ENCODE peak calls at places on chromosomes 5 and 9, in eight cellular contexts. K is GM12891; I is stimulated activated CD8-positive, alpha-beta memory T cell treated with anti-CD3 and anti-CD28 coated beads, Interleukin-15, amount 100 ng/mL, for 24 hours; T is A549; O is tibial nerve; H is neural progenitor cell; W is iPS-NIHi11; B is C1 segment of cervical spinal cord. U is an unnamed sample.

GRCh38 chr5:79835220-79835714 is 145.6 kb downstream of the CMYA5 start:
- DNase-seq in K (no peak), I (no peak), T (no peak), O (no peak), H (no peak), W (no peak), B (no peak), U (no peak)

GRCh38 chr9:42852133-42852532 is 668.7 kb downstream of the SPATA31A6 start:
- DNase-seq in K (no peak), I (no peak), T (peak), O (peak), H (peak), W (peak), B (peak), U (peak)

GRCh38 chr9:35732185-35733108 is at the start of the genes CREB3 and TLN1:
- DNase-seq in K (peak), I (peak), T (peak), O (peak), H (peak), W (peak), B (peak), U (peak)

GRCh38 chr9:127200106-127200862 is 64.3 kb upstream of the GARNL3 start:
- DNase-seq in K (no peak), I (no peak), T (no peak), O (no peak), H (no peak), W (no peak), B (no peak), U (no peak)

GRCh38 chr5:170195876-170196275 is 36.9 kb upstream of the C5orf58 start:
- DNase-seq in K (no peak), I (no peak), T (no peak), O (no peak), H (peak), W (peak), B (no peak), U (no peak)

GRCh38 chr5:125530833-125531610 is 784.6 kb upstream of the ZNF608 start:
- DNase-seq in K (no peak), I (no peak), T (no peak), O (no peak), H (no peak), W (no peak), B (no peak), U (no peak)

GRCh38 chr5:96702503-96703383 is 40.6 kb downstream of the CAST start:
- DNase-seq in K (peak), I (peak), T (peak), O (peak), H (peak), W (peak), B (peak), U (peak)

GRCh38 chr9:84153885-84154284 is 173.3 kb downstream of the RMI1 start:
- DNase-seq in K (no peak), I (no peak), T (no peak), O (no peak), H (no peak), W (no peak), B (no peak), U (no peak)

GRCh38 chr5:89372176-89372575 is 489.2 kb upstream of the MEF2C start:
- DNase-seq in K (no peak), I (no peak), T (no peak), O (no peak), H (no peak), W (no peak), B (no peak), U (no peak)

GRCh38 chr9:4143951-4144717 is 155.7 kb downstream of the GLIS3 start:
- DNase-seq in K (no peak), I (no peak), T (no peak), O (no peak), H (peak), W (peak), B (no peak), U (no peak)

GRCh38 chr5:10331341-10331796 is 22.1 kb upstream of the MARCHF6 start:
- DNase-seq in K (no peak), I (no peak), T (no peak), O (peak), H (no peak), W (no peak), B (peak), U (no peak)

GRCh38 chr5:179215576-179215975 is 129.7 kb downstream of the ADAMTS2 start:
- DNase-seq in K (no peak), I (no peak), T (no peak), O (no peak), H (no peak), W (no peak), B (no peak), U (no peak)

GRCh38 chr5:157464518-157465171 is 4.6 kb downstream of the NIPAL4 start:
- DNase-seq in K (no peak), I (no peak), T (peak), O (peak), H (no peak), W (peak), B (no peak), U (no peak)

GRCh38 chr5:124408738-124409453 is 337.5 kb downstream of the ZNF608 start:
- DNase-seq in K (no peak), I (no peak), T (no peak), O (no peak), H (peak), W (no peak), B (no peak), U (no peak)

GRCh38 chr5:178145965-178146820 is 7.5 kb downstream of the NHP2 start:
- DNase-seq in K (peak), I (peak), T (peak), O (peak), H (peak), W (peak), B (no peak), U (peak)

GRCh38 chr5:96228449-96228848 is 204.6 kb downstream of the PCSK1 start:
- DNase-seq in K (no peak), I (no peak), T (no peak), O (no peak), H (no peak), W (no peak), B (no peak), U (no peak)

GRCh38 chr5:157516016-157516415 is 56.0 kb downstream of the NIPAL4 start:
- DNase-seq in K (no peak), I (no peak), T (no peak), O (no peak), H (no peak), W (no peak), B (no peak), U (no peak)

GRCh38 chr5:4700886-4701285 is 439.2 kb upstream of the ADAMTS16 start:
- DNase-seq in K (no peak), I (no peak), T (no peak), O (no peak), H (no peak), W (no peak), B (no peak), U (no peak)

GRCh38 chr9:1722404-1722803 is 292.7 kb upstream of the SMARCA2 start:
- DNase-seq in K (no peak), I (no peak), T (no peak), O (no peak), H (no peak), W (peak), B (no peak), U (no peak)

GRCh38 chr9:16333697-16334096 is 536.8 kb downstream of the BNC2 start:
- DNase-seq in K (no peak), I (no peak), T (no peak), O (no peak), H (no peak), W (no peak), B (no peak), U (no peak)

U was measured in B cell.